ENCODE peak calls at places on chromosome 7, in eight cellular contexts. One of them, this sample, is unnamed. For H3K9me3 and H3K4me1, the result is how much of the 10 kb centered on the place peaks cover.

GRCh38 chr7:2760098-2760889 is 72.3 kb downstream of the AMZ1 start:
- DNase-seq in iPS DF 6.9: peak
- DNase-seq in CD4-positive, alpha-beta memory T cell: no peak
- DNase-seq in colonic mucosa: peak
- DNase-seq in right lobe of liver: no peak
- DNase-seq in HAP-1: peak
- DNase-seq in CD8-positive, alpha-beta T cell: no peak
- DNase-seq in SJSA1: no peak
- DNase-seq in this sample: no peak

GRCh38 chr7:95690367-95690947 is 81.9 kb upstream of the DYNC1I1 start:
- DNase-seq in colonic mucosa: peak
- DNase-seq in right lobe of liver: no peak
- DNase-seq in SJSA1: no peak
- DNase-seq in HAP-1: peak
- DNase-seq in iPS DF 6.9: no peak
- DNase-seq in CD8-positive, alpha-beta T cell: no peak
- DNase-seq in CD4-positive, alpha-beta memory T cell: no peak
- DNase-seq in this sample: no peak

GRCh38 chr7:155979566-155979965 is 167.3 kb upstream of the SHH start:
- DNase-seq in colonic mucosa: no peak
- DNase-seq in iPS DF 6.9: no peak
- DNase-seq in CD8-positive, alpha-beta T cell: no peak
- DNase-seq in right lobe of liver: no peak
- DNase-seq in SJSA1: peak
- DNase-seq in HAP-1: no peak
- DNase-seq in CD4-positive, alpha-beta memory T cell: no peak
- DNase-seq in this sample: no peak

GRCh38 chr7:134532155-134533089 is 5.1 kb downstream of the AKR1B10 start:
- DNase-seq in right lobe of liver: no peak
- DNase-seq in CD8-positive, alpha-beta T cell: no peak
- DNase-seq in iPS DF 6.9: no peak
- DNase-seq in colonic mucosa: peak
- DNase-seq in SJSA1: no peak
- DNase-seq in HAP-1: no peak
- DNase-seq in CD4-positive, alpha-beta memory T cell: no peak
- DNase-seq in this sample: no peak

GRCh38 chr7:10708447-10708846 is 265.2 kb upstream of the PHF14 start:
- DNase-seq in HAP-1: peak
- DNase-seq in CD8-positive, alpha-beta T cell: no peak
- DNase-seq in colonic mucosa: no peak
- DNase-seq in right lobe of liver: peak
- DNase-seq in SJSA1: no peak
- DNase-seq in iPS DF 6.9: peak
- DNase-seq in CD4-positive, alpha-beta memory T cell: no peak
- DNase-seq in this sample: no peak

GRCh38 chr7:144391823-144392255 is 11.7 kb downstream of the NOBOX start:
- DNase-seq in right lobe of liver: no peak
- DNase-seq in CD8-positive, alpha-beta T cell: no peak
- DNase-seq in CD4-positive, alpha-beta memory T cell: peak
- DNase-seq in colonic mucosa: no peak
- DNase-seq in HAP-1: peak
- DNase-seq in SJSA1: no peak
- DNase-seq in iPS DF 6.9: peak
- DNase-seq in this sample: no peak

GRCh38 chr7:82742163-82742562 is 298.6 kb upstream of the CACNA2D1 start:
- DNase-seq in right lobe of liver: no peak
- DNase-seq in CD8-positive, alpha-beta T cell: no peak
- DNase-seq in colonic mucosa: no peak
- DNase-seq in HAP-1: no peak
- DNase-seq in SJSA1: no peak
- DNase-seq in iPS DF 6.9: no peak
- DNase-seq in CD4-positive, alpha-beta memory T cell: no peak
- DNase-seq in this sample: no peak

GRCh38 chr7:129923709-129924108 is 29.1 kb downstream of the UBE2H start:
- DNase-seq in right lobe of liver: no peak
- DNase-seq in CD4-positive, alpha-beta memory T cell: no peak
- DNase-seq in colonic mucosa: no peak
- DNase-seq in SJSA1: no peak
- DNase-seq in HAP-1: no peak
- DNase-seq in CD8-positive, alpha-beta T cell: no peak
- DNase-seq in iPS DF 6.9: no peak
- DNase-seq in this sample: no peak

GRCh38 chr7:29488203-29488970 is 75.2 kb upstream of the PRR15 start:
- DNase-seq in SJSA1: no peak
- DNase-seq in right lobe of liver: no peak
- DNase-seq in iPS DF 6.9: no peak
- DNase-seq in colonic mucosa: no peak
- DNase-seq in CD8-positive, alpha-beta T cell: no peak
- DNase-seq in CD4-positive, alpha-beta memory T cell: no peak
- DNase-seq in HAP-1: no peak
- DNase-seq in this sample: no peak

GRCh38 chr7:110922906-110923305 is 168.0 kb upstream of the LRRN3 start:
- DNase-seq in colonic mucosa: no peak
- DNase-seq in HAP-1: no peak
- DNase-seq in right lobe of liver: no peak
- DNase-seq in SJSA1: peak
- DNase-seq in CD8-positive, alpha-beta T cell: no peak
- DNase-seq in CD4-positive, alpha-beta memory T cell: no peak
- DNase-seq in iPS DF 6.9: no peak
- DNase-seq in this sample: no peak

GRCh38 chr7:108515013-108515412 is 10.9 kb downstream of the PNPLA8 start:
- DNase-seq in CD4-positive, alpha-beta memory T cell: no peak
- DNase-seq in colonic mucosa: no peak
- DNase-seq in iPS DF 6.9: no peak
- DNase-seq in SJSA1: no peak
- DNase-seq in HAP-1: no peak
- DNase-seq in right lobe of liver: no peak
- DNase-seq in CD8-positive, alpha-beta T cell: no peak
- DNase-seq in this sample: no peak

GRCh38 chr7:133109816-133110215 is 27.9 kb upstream of the CHCHD3 start:
- DNase-seq in iPS DF 6.9: no peak
- DNase-seq in colonic mucosa: no peak
- DNase-seq in CD8-positive, alpha-beta T cell: no peak
- DNase-seq in CD4-positive, alpha-beta memory T cell: no peak
- DNase-seq in right lobe of liver: no peak
- DNase-seq in HAP-1: no peak
- DNase-seq in SJSA1: no peak
- DNase-seq in this sample: no peak

GRCh38 chr7:70457477-70458194 is 674.3 kb upstream of the GALNT17 start:
- DNase-seq in iPS DF 6.9: no peak
- DNase-seq in colonic mucosa: no peak
- DNase-seq in CD4-positive, alpha-beta memory T cell: no peak
- DNase-seq in HAP-1: no peak
- DNase-seq in SJSA1: no peak
- DNase-seq in CD8-positive, alpha-beta T cell: no peak
- DNase-seq in right lobe of liver: no peak
- DNase-seq in this sample: no peak

GRCh38 chr7:50594734-50595537 is 29.7 kb upstream of the DDC start:
- DNase-seq in CD4-positive, alpha-beta memory T cell: no peak
- DNase-seq in right lobe of liver: no peak
- DNase-seq in SJSA1: no peak
- DNase-seq in CD8-positive, alpha-beta T cell: no peak
- DNase-seq in colonic mucosa: no peak
- DNase-seq in HAP-1: no peak
- DNase-seq in iPS DF 6.9: no peak
- DNase-seq in this sample: no peak

GRCh38 chr7:131859162-131859821 is 302.9 kb upstream of the PODXL start:
- DNase-seq in HAP-1: peak
- DNase-seq in iPS DF 6.9: peak
- DNase-seq in colonic mucosa: peak
- DNase-seq in CD4-positive, alpha-beta memory T cell: peak
- DNase-seq in right lobe of liver: peak
- DNase-seq in SJSA1: peak
- DNase-seq in CD8-positive, alpha-beta T cell: no peak
- DNase-seq in this sample: no peak

GRCh38 chr7:158910254-158911053 is 54.1 kb downstream of the DYNC2I1 start:
- DNase-seq in CD4-positive, alpha-beta memory T cell: no peak
- DNase-seq in HAP-1: no peak
- DNase-seq in SJSA1: no peak
- DNase-seq in right lobe of liver: no peak
- DNase-seq in CD8-positive, alpha-beta T cell: no peak
- DNase-seq in iPS DF 6.9: no peak
- DNase-seq in colonic mucosa: no peak
- DNase-seq in this sample: no peak

GRCh38 chr7:108368466-108368865 is 87.8 kb downstream of the NRCAM start:
- DNase-seq in HAP-1: no peak
- DNase-seq in iPS DF 6.9: no peak
- DNase-seq in colonic mucosa: no peak
- DNase-seq in SJSA1: no peak
- DNase-seq in CD4-positive, alpha-beta memory T cell: no peak
- DNase-seq in CD8-positive, alpha-beta T cell: no peak
- DNase-seq in right lobe of liver: no peak
- DNase-seq in this sample: no peak

GRCh38 chr7:117092801-117093200 is 139.5 kb downstream of the ST7 start:
- DNase-seq in right lobe of liver: no peak
- DNase-seq in SJSA1: no peak
- DNase-seq in colonic mucosa: no peak
- DNase-seq in iPS DF 6.9: no peak
- DNase-seq in HAP-1: no peak
- DNase-seq in CD8-positive, alpha-beta T cell: no peak
- DNase-seq in CD4-positive, alpha-beta memory T cell: no peak
- DNase-seq in this sample: no peak

GRCh38 chr7:134870156-134870555 is 90.7 kb downstream of the CALD1 start:
- DNase-seq in HAP-1: no peak
- DNase-seq in iPS DF 6.9: no peak
- DNase-seq in SJSA1: no peak
- DNase-seq in right lobe of liver: no peak
- DNase-seq in colonic mucosa: no peak
- DNase-seq in CD4-positive, alpha-beta memory T cell: no peak
- DNase-seq in CD8-positive, alpha-beta T cell: no peak
- DNase-seq in this sample: no peak

GRCh38 chr7:130901209-130901783 is 167.3 kb upstream of the KLF14 start:
- DNase-seq in CD4-positive, alpha-beta memory T cell: no peak
- DNase-seq in colonic mucosa: peak
- DNase-seq in SJSA1: peak
- DNase-seq in HAP-1: no peak
- DNase-seq in right lobe of liver: peak
- DNase-seq in iPS DF 6.9: no peak
- DNase-seq in CD8-positive, alpha-beta T cell: no peak
- DNase-seq in this sample: no peak

GRCh38 chr7:140440593-140440992 is 36.7 kb downstream of the RAB19 start:
- DNase-seq in HAP-1: no peak
- DNase-seq in colonic mucosa: no peak
- DNase-seq in iPS DF 6.9: no peak
- DNase-seq in CD4-positive, alpha-beta memory T cell: no peak
- DNase-seq in right lobe of liver: no peak
- DNase-seq in CD8-positive, alpha-beta T cell: no peak
- DNase-seq in SJSA1: no peak
- DNase-seq in this sample: no peak

DNA sequence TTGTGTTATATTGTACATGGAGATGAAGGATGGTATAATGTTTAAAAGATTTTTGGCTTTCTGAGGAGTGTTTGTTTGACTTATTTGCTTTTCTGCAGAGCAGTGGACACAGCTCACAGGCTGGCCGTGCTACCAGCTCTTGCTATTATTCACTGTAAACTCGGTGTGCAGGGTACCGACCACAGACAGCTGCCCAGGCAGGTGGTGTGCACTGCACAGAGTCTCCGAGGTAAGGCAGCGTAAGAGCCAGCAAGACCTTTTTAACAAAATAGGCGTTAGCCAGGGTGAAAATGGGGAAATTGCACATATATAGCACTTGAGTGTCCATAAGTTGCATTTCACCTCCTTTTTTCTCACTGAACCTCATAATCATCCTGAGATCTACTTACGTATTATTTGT is 438.0 kb downstream of the CNTNAP2 start:
- DNase-seq in CD8-positive, alpha-beta T cell: no peak
- DNase-seq in right lobe of liver: no peak
- DNase-seq in SJSA1: no peak
- DNase-seq in iPS DF 6.9: no peak
- DNase-seq in CD4-positive, alpha-beta memory T cell: no peak
- DNase-seq in colonic mucosa: no peak
- DNase-seq in HAP-1: no peak
- DNase-seq in this sample: no peak
- H3K9me3 ChIP-seq in CD8-positive, alpha-beta T cell: under half
- H3K9me3 ChIP-seq in right lobe of liver: under half
- H3K9me3 ChIP-seq in SJSA1: under half
- H3K9me3 ChIP-seq in iPS DF 6.9: under half
- H3K9me3 ChIP-seq in CD4-positive, alpha-beta memory T cell: under half
- H3K9me3 ChIP-seq in colonic mucosa: under half
- H3K9me3 ChIP-seq in HAP-1: under half
- H3K9me3 ChIP-seq in this sample: under half

DNA sequence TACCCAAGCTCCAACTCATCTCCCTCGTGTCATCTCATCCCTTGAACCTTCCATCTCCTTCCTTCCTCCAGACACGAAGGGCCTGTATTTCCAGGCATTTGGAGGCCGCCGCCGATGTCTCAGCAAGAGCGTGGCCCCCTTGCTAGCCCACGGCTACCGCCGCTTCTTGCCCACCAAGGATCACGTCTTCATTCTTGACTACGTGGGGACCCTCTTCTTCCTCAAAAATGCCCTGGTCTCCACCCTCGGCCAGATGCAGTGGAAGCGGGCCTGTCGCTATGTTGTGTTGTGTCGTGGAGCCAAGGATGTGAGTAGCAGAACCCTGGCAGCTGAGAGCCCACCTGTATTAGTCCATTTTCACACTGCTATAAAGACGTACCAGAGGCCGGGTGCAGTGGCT is 5.5 kb downstream of the FBXO24 start:
- DNase-seq in CD4-positive, alpha-beta memory T cell: no peak
- DNase-seq in SJSA1: no peak
- DNase-seq in colonic mucosa: no peak
- DNase-seq in CD8-positive, alpha-beta T cell: no peak
- DNase-seq in iPS DF 6.9: no peak
- DNase-seq in right lobe of liver: no peak
- DNase-seq in HAP-1: no peak
- DNase-seq in this sample: no peak
- H3K4me1 ChIP-seq in CD4-positive, alpha-beta memory T cell: under half
- H3K4me1 ChIP-seq in SJSA1: under half
- H3K4me1 ChIP-seq in colonic mucosa: under half
- H3K4me1 ChIP-seq in CD8-positive, alpha-beta T cell: under half
- H3K4me1 ChIP-seq in iPS DF 6.9: under half
- H3K4me1 ChIP-seq in right lobe of liver: under half
- H3K4me1 ChIP-seq in HAP-1: under half
- H3K4me1 ChIP-seq in this sample: under half

GRCh38 chr7:138223402-138223872 is 147.2 kb downstream of the AKR1D1 start:
- DNase-seq in HAP-1: no peak
- DNase-seq in right lobe of liver: no peak
- DNase-seq in CD8-positive, alpha-beta T cell: no peak
- DNase-seq in iPS DF 6.9: no peak
- DNase-seq in CD4-positive, alpha-beta memory T cell: no peak
- DNase-seq in SJSA1: no peak
- DNase-seq in colonic mucosa: no peak
- DNase-seq in this sample: no peak
- H3K9me3 ChIP-seq in HAP-1: under half
- H3K9me3 ChIP-seq in right lobe of liver: under half
- H3K9me3 ChIP-seq in CD8-positive, alpha-beta T cell: under half
- H3K9me3 ChIP-seq in iPS DF 6.9: under half
- H3K9me3 ChIP-seq in CD4-positive, alpha-beta memory T cell: under half
- H3K9me3 ChIP-seq in SJSA1: under half
- H3K9me3 ChIP-seq in colonic mucosa: under half
- H3K9me3 ChIP-seq in this sample: under half

DNA sequence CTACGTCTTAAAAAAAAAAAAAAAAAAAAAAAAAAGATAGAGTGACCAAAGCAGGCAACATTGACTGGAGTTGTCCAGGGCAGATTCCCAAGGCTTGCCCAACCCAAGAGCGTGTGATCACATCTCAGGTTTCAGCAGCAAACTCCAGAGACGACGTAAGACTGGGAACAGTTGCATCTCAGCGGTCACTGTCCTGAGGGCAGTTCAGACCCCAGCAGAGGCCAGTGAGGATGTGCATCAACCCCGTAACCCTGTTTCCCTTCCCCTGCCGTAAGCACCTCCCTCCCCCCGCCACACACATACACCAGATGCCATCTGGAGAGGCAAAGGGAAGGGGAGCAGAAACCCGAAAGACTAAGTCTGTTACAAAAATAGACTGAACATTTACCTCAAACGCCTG is 19.3 kb upstream of the TOMM7 start:
- DNase-seq in HAP-1: no peak
- DNase-seq in SJSA1: no peak
- DNase-seq in CD8-positive, alpha-beta T cell: no peak
- DNase-seq in right lobe of liver: no peak
- DNase-seq in CD4-positive, alpha-beta memory T cell: no peak
- DNase-seq in colonic mucosa: no peak
- DNase-seq in iPS DF 6.9: no peak
- DNase-seq in this sample: no peak
- H3K4me1 ChIP-seq in HAP-1: under half
- H3K4me1 ChIP-seq in SJSA1: under half
- H3K4me1 ChIP-seq in CD8-positive, alpha-beta T cell: under half
- H3K4me1 ChIP-seq in right lobe of liver: under half
- H3K4me1 ChIP-seq in CD4-positive, alpha-beta memory T cell: under half
- H3K4me1 ChIP-seq in colonic mucosa: under half
- H3K4me1 ChIP-seq in iPS DF 6.9: under half
- H3K4me1 ChIP-seq in this sample: under half

This sample was measured in effector memory CD4-positive, alpha-beta T cell.